ENCODE peak calls at places on chromosomes 7 and 10, in nine cellular contexts. Q is colonic mucosa, K is HCT116, N is HepG2, H is mammary epithelial cell, E is brain microvascular endothelial cell, F is uterus, X is tibial nerve, D is pancreas. Z is an unnamed sample. For H3K27me3, the result is how much of the 10 kb centered on the place peaks cover.

GRCh38 chr10:89556590-89556989 is 21.2 kb upstream of the SLC16A12 start:
- DNase-seq in N (no peak), F (no peak), H (no peak), X (no peak), Q (no peak), K (no peak), E (peak), D (no peak), Z (no peak)

GRCh38 chr7:53422291-53422690 is 386.9 kb downstream of the POM121L12 start:
- DNase-seq in X (no peak), K (no peak), D (no peak), Q (no peak), F (no peak), E (no peak), N (no peak), H (no peak), Z (no peak)

GRCh38 chr10:126161691-126162090 is 226.6 kb downstream of the ADAM12 start:
- DNase-seq in D (no peak), K (no peak), X (no peak), E (no peak), H (no peak), F (no peak), Q (no peak), N (no peak), Z (no peak)

GRCh38 chr7:123709525-123709924 is 39.3 kb downstream of the WASL start:
- DNase-seq in K (no peak), N (no peak), Q (no peak), D (no peak), X (no peak), F (no peak), E (no peak), H (no peak), Z (no peak)

GRCh38 chr7:36795451-36796021 is 71.2 kb upstream of the AOAH start:
- DNase-seq in E (no peak), H (peak), F (no peak), Q (no peak), X (no peak), N (peak), K (no peak), D (no peak), Z (no peak)

GRCh38 chr7:28988818-28989595 is 30.9 kb upstream of the TRIL start:
- DNase-seq in F (peak), N (no peak), E (peak), D (no peak), K (no peak), X (no peak), H (peak), Q (peak), Z (no peak)

GRCh38 chr10:119896937-119897336 is 4.4 kb downstream of the SEC23IP start:
- DNase-seq in X (peak), F (peak), D (peak), Q (peak), N (peak), H (no peak), K (no peak), E (no peak), Z (peak)

GRCh38 chr10:49512121-49512809 is 26.7 kb downstream of the ERCC6 start:
- DNase-seq in E (no peak), H (peak), D (no peak), X (no peak), K (peak), Q (no peak), N (peak), F (no peak), Z (no peak)

GRCh38 chr7:88759216-88759955 is at the start of gene ZNF804B:
- DNase-seq in F (no peak), N (no peak), K (no peak), X (no peak), D (peak), E (no peak), Q (no peak), H (no peak), Z (no peak)

GRCh38 chr10:929965-930364 is 1.5 kb downstream of the LARP4B start:
- DNase-seq in D (no peak), N (no peak), H (no peak), Q (no peak), X (no peak), E (no peak), K (no peak), F (no peak), Z (no peak)

GRCh38 chr10:130611239-130611638 is 475.0 kb downstream of the GLRX3 start:
- DNase-seq in H (no peak), E (no peak), D (no peak), X (no peak), F (no peak), Q (no peak), N (no peak), K (no peak), Z (no peak)

GRCh38 chr10:69800109-69800508 is 1.6 kb upstream of the COL13A1 start:
- DNase-seq in H (peak), E (peak), D (no peak), X (no peak), F (no peak), Q (peak), K (peak), N (peak), Z (peak)

GRCh38 chr7:130939285-130940095 is 205.5 kb upstream of the KLF14 start:
- DNase-seq in H (no peak), N (no peak), D (no peak), F (no peak), X (no peak), Q (no peak), E (no peak), K (no peak), Z (no peak)

GRCh38 chr10:112986791-112987190 is 36.7 kb downstream of the TCF7L2 start:
- DNase-seq in Q (no peak), H (no peak), X (no peak), F (no peak), D (no peak), K (no peak), N (no peak), E (peak), Z (no peak)
- H3K27ac ChIP-seq in Q (no peak), H (peak), X (no peak), F (peak), D (no peak), K (no peak), N (no peak), E (no peak), Z (no peak)

GRCh38 chr7:1761097-1761496 is 91.0 kb downstream of the ELFN1 start:
- DNase-seq in K (no peak), N (no peak), Q (no peak), X (no peak), H (no peak), F (no peak), E (no peak), D (no peak), Z (no peak)

GRCh38 chr7:1757601-1758000 is 87.5 kb downstream of the ELFN1 start:
- DNase-seq in Q (no peak), K (no peak), H (no peak), E (no peak), D (no peak), F (no peak), N (no peak), X (no peak), Z (no peak)

GRCh38 chr7:1758859-1759521 is 88.9 kb downstream of the ELFN1 start:
- DNase-seq in K (no peak), H (no peak), D (peak), N (no peak), Q (no peak), X (no peak), F (no peak), E (no peak), Z (peak)

GRCh38 chr7:1755783-1756626 is 85.9 kb downstream of the ELFN1 start:
- DNase-seq in F (no peak), D (no peak), Q (no peak), K (no peak), N (no peak), H (no peak), E (no peak), X (no peak), Z (no peak)

DNA sequence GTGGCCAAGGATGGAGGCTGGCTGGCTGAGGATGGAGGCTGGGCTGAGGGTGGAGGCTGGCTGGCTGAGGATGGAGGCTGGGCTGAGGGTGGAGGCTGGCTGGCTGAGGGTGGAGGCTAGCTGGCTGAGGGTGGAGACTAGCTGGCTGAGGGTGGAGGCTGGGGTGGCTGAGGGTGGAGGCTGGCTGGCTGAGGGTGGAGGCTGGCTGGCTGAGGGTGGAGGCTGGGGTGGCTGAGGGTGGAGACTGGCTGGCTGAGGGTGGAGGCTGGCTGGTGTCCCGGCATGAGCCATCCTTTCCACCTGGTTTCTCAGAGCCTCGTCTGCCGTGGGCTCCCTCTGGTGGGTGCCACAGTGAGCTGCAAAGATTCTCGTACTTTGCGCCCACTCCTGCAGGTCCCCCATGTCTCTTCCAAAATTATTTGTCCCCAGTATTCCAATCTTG is 88.4 kb downstream of the ELFN1 start:
- DNase-seq in E (no peak), H (peak), D (peak), F (no peak), N (peak), Q (no peak), K (peak), X (no peak), Z (peak)
- TF ChIP-seq CTCF in E (peak), H (peak), D (peak), F (no peak), N (peak), Q (peak), K (peak), X (no peak), Z (peak)

GRCh38 chr7:155365146-155365874 is 67.6 kb downstream of the INSIG1 start:
- DNase-seq in F (no peak), K (no peak), N (no peak), E (no peak), Q (no peak), D (no peak), H (no peak), X (no peak), Z (no peak)
- H3K27me3 ChIP-seq in F (under half), K (under half), N (under half), E (under half), Q (under half), D (under half), H (under half), X (half or more), Z (half or more)

GRCh38 chr10:96998329-96998888 is 166.3 kb downstream of the LCOR start:
- DNase-seq in F (no peak), K (no peak), E (peak), H (no peak), X (no peak), N (peak), D (no peak), Q (no peak), Z (no peak)
- H3K27ac ChIP-seq in F (no peak), K (no peak), E (no peak), H (no peak), X (no peak), N (peak), D (no peak), Q (no peak), Z (no peak)

GRCh38 chr7:150806863-150807262 is 6.3 kb downstream of the TMEM176A start:
- DNase-seq in X (no peak), H (no peak), Q (peak), K (no peak), D (no peak), F (no peak), E (no peak), N (peak), Z (no peak)
- TF ChIP-seq CTCF in X (no peak), H (no peak), Q (no peak), K (peak), D (no peak), F (no peak), E (no peak), N (no peak), Z (no peak)

DNA sequence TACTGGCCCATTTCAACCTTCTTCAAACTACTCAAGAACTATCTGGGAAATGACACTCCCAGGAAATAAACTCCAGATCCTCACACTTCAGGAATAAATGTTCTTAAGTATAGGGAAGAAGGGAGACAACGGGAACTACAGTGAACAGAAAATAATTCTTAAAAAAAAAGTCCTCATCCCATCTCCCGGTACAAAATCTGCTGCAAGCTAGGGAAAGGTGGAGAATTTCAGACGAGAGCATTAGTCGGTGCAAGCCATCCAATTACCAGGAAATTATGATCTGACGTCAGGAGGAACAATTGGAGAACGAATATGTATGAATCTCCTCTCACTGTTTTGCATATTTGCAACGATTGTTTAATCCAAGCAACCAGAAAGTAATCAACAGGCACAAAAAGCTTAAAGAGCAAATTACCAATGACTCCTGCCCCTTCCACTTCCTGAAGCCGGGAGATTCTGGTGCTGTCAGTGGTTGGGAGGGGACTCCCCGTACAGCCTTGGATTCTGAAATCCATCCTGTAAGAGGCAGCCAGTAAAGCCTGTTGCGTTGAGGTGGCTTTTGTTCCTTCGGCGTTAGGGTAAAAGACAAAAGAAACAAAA is 15.1 kb upstream of the GATA3 start:
- DNase-seq in N (no peak), H (no peak), X (no peak), F (no peak), E (no peak), D (no peak), K (no peak), Q (no peak), Z (no peak)
- H3K27me3 ChIP-seq in N (half or more), H (under half), X (half or more), F (half or more), E (half or more), D (under half), K (under half), Q (half or more), Z (half or more)

GRCh38 chr10:77269163-77269562 is 368.4 kb downstream of the KCNMA1 start:
- DNase-seq in N (no peak), F (no peak), H (no peak), X (no peak), Q (no peak), D (no peak), K (no peak), E (no peak), Z (no peak)

GRCh38 chr10:77268721-77269120 is 368.9 kb downstream of the KCNMA1 start:
- DNase-seq in X (no peak), D (no peak), N (no peak), F (no peak), H (no peak), Q (no peak), K (no peak), E (no peak), Z (no peak)

GRCh38 chr10:77279207-77279606 is 358.4 kb downstream of the KCNMA1 start:
- DNase-seq in N (no peak), D (no peak), H (peak), Q (no peak), F (peak), X (no peak), E (no peak), K (no peak), Z (no peak)

GRCh38 chr10:77274046-77274795 is 363.4 kb downstream of the KCNMA1 start:
- DNase-seq in X (no peak), K (no peak), Q (no peak), D (no peak), H (peak), F (peak), E (peak), N (no peak), Z (no peak)
- H3K27ac ChIP-seq in X (no peak), K (no peak), Q (no peak), D (no peak), H (peak), F (peak), E (peak), N (no peak), Z (no peak)

DNA sequence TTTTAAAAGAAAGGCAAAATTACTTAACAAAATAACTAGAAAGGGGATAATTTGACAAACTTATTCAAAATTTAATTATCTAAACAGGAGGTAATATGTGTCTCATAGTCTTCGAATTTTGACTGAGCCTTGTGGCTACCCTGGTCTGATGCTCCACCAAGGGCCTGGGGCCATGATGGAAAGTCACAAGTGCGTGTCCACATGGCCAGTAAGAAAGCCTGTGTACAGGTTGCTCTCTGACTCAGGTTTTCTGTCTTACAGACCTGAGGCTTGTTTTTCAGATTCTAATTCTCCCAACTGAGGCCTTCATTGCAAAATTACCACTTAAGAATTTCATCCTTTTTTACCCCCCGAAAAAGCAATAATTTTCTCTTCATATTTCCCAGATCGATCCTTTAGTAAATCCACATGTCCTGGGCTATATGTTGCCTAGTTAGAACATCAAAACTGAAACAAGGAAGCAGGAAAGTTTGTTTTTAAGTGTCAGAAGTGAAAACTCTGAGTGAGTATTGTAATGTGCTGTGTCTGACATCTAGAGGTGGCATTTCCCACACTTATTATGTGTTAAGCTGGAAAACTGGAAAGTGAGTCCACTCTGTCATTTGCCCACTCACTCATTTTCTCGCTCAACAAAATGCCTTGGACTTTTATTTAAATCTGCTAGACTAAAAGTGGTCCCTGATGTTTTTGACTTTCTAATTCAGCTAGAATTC is 10.0 kb downstream of the CYP3A43 start:
- DNase-seq in N (peak), E (no peak), D (no peak), Q (peak), H (peak), K (no peak), X (no peak), F (no peak), Z (no peak)
- TF ChIP-seq CTCF in N (peak), E (no peak), D (peak), Q (peak), H (peak), K (peak), X (no peak), F (peak), Z (peak)